ENCODE peak calls at places on chromosomes 5 and 9, in ten cellular contexts. C is GM12865, H is colonic mucosa, W is HFF-Myc, P is fibroblast of mammary gland, D is ovary, O is foreskin fibroblast, Y is fibroblast of lung, I is cardiac muscle cell, U is prostate gland. Q is an unnamed sample.

GRCh38 chr5:68086857-68087256 is 128.7 kb upstream of the PIK3R1 start:
- DNase-seq in C (no peak), H (peak), W (no peak), P (peak), D (peak), O (peak), Y (peak), I (peak), U (no peak), Q (peak)

GRCh38 chr9:11469745-11470144 is 856.9 kb upstream of the PTPRD start:
- DNase-seq in C (no peak), H (no peak), W (no peak), P (no peak), D (no peak), O (no peak), Y (no peak), I (no peak), U (no peak), Q (no peak)

GRCh38 chr9:118170032-118170955 is 466.1 kb downstream of the TLR4 start:
- DNase-seq in C (peak), H (peak), W (peak), P (peak), D (no peak), O (peak), Y (peak), I (peak), U (peak), Q (peak)

GRCh38 chr9:137989156-137989555 is 111.6 kb downstream of the CACNA1B start:
- DNase-seq in C (no peak), H (no peak), W (no peak), P (no peak), D (no peak), O (no peak), Y (no peak), I (no peak), U (no peak), Q (no peak)

GRCh38 chr9:72675586-72675985 is 154.2 kb downstream of the TMC1 start:
- DNase-seq in C (no peak), H (no peak), W (no peak), P (peak), D (no peak), O (peak), Y (peak), I (peak), U (no peak), Q (peak)

GRCh38 chr9:111481885-111482636 is 2.1 kb downstream of the ECPAS start:
- DNase-seq in C (no peak), H (peak), W (peak), P (peak), D (no peak), O (peak), Y (peak), I (peak), U (peak), Q (no peak)

GRCh38 chr5:89087128-89087527 is 204.1 kb upstream of the MEF2C start:
- DNase-seq in C (no peak), H (no peak), W (no peak), P (no peak), D (no peak), O (no peak), Y (no peak), I (no peak), U (no peak), Q (no peak)

GRCh38 chr5:172595591-172596455 is 45.2 kb upstream of the NEURL1B start:
- DNase-seq in C (no peak), H (no peak), W (no peak), P (no peak), D (peak), O (no peak), Y (no peak), I (no peak), U (no peak), Q (no peak)

GRCh38 chr5:159669559-159669958 is 246.7 kb upstream of the ADRA1B start:
- DNase-seq in C (no peak), H (no peak), W (no peak), P (peak), D (no peak), O (peak), Y (no peak), I (no peak), U (no peak), Q (no peak)

GRCh38 chr9:89408628-89409101 is 89.2 kb downstream of the SEMA4D start:
- DNase-seq in C (peak), H (no peak), W (no peak), P (no peak), D (no peak), O (no peak), Y (no peak), I (no peak), U (no peak), Q (no peak)

GRCh38 chr9:13358128-13358527 is 78.6 kb upstream of the MPDZ start:
- DNase-seq in C (no peak), H (no peak), W (peak), P (peak), D (no peak), O (peak), Y (peak), I (peak), U (no peak), Q (peak)

GRCh38 chr9:123007269-123007668 is 26.2 kb upstream of the GPR21 start:
- DNase-seq in C (no peak), H (no peak), W (no peak), P (no peak), D (no peak), O (no peak), Y (no peak), I (no peak), U (no peak), Q (no peak)

GRCh38 chr9:123000371-123001068 is 32.9 kb upstream of the GPR21 start:
- DNase-seq in C (no peak), H (no peak), W (no peak), P (no peak), D (no peak), O (no peak), Y (peak), I (no peak), U (no peak), Q (no peak)

GRCh38 chr9:123002754-123003153 is 30.7 kb upstream of the GPR21 start:
- DNase-seq in C (no peak), H (no peak), W (no peak), P (no peak), D (no peak), O (no peak), Y (peak), I (peak), U (no peak), Q (peak)

GRCh38 chr9:123005964-123006363 is 27.5 kb upstream of the GPR21 start:
- DNase-seq in C (no peak), H (no peak), W (no peak), P (no peak), D (no peak), O (no peak), Y (peak), I (no peak), U (no peak), Q (no peak)

DNA sequence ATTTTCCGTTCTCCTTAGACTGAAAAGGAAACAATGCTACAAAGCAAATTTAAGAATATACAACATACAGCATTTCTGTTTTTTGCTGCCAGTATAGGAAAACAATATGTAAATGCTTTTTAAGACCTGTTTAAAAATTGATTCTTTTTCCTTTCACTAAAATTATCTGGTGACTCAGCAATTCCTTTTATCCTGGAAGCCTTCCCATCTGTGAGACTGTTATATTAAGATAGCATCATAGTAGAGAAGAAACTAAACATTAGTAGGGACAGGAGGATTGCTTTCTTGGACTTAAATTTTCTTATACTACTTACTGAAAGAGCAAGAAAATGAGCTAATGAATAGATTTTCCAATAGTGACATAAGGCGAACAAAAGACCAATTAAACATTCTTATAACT is 30.0 kb upstream of the GPR21 start:
- DNase-seq in C (no peak), H (no peak), W (no peak), P (peak), D (no peak), O (peak), Y (peak), I (peak), U (no peak), Q (no peak)
- H3K4me3 ChIP-seq in C (no peak), H (no peak), W (no peak), P (no peak), D (no peak), O (no peak), Y (no peak), I (no peak), U (no peak), Q (no peak)

DNA sequence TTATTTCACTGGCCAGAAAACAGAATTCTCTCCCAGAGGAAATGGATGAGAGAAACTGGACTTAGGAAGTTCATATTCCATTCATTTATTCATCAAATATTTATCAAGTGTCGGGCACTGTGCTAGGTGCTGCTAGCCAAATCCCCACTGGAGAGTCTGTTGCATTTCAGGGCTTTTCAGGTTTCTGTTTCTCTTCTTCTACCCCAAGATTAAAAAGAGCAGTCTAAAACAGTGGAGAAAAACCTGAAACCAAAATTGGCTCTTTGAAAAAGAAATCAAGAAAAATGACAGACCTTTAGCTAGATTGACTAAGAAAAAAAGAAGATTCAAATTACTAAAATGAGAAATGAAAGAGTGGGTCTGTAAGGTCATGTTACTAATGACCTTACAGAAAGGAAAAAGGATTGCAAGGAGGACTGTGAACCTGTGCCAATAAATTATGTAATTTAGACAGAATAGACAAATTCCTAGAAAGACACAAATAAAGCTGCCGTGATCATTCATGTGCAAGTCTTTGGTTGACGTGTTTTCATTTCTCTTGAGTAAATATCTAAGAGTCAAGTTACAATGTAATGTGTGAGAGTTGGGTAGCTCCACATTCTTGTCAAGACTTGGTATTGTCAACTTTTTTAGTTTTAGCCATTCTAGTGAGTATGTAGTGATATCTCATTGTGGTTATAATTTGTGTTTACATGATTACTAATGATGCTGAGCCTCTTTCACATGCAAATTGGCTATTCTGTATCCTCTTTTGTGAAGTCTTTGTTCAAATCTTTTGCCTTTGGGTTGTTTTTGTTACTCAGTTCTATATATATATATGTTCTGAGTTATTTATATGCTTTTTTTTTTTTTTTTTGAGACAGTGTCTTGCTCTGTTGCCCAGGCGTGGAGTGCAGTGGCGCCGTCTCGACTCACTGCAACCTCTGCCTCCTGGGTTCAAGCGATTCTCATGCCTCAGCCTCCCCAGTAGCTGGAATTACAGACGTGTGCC is 23.7 kb downstream of the SNX30 start:
- DNase-seq in C (peak), H (no peak), W (no peak), P (peak), D (no peak), O (no peak), Y (peak), I (peak), U (no peak), Q (no peak)
- H3K4me3 ChIP-seq in C (no peak), H (no peak), W (no peak), P (no peak), D (no peak), O (no peak), Y (no peak), I (no peak), U (no peak), Q (no peak)

DNA sequence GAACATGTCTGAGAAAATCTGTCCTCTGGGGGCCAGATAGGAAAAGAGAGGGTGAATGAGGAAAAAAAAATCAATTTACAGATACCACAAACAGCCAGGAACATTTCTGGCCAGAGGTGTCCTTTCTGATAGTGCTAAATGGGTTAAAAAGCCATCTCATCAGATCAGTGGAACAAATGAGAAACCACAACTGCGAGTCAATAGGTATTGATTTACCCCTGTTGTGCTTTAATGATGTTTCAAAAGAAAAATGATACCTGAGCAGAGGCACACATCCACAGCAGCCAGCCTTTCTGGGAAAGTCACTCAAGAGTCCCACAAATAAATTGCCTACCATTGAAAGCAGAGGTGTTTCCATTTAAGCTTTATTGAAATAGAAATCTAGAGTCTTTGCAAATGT is 79.3 kb upstream of the PTGER4 start:
- DNase-seq in C (no peak), H (no peak), W (no peak), P (no peak), D (no peak), O (no peak), Y (no peak), I (no peak), U (no peak), Q (no peak)
- H3K4me3 ChIP-seq in C (no peak), H (no peak), W (no peak), P (no peak), D (no peak), O (no peak), Y (no peak), I (no peak), U (no peak), Q (no peak)

DNA sequence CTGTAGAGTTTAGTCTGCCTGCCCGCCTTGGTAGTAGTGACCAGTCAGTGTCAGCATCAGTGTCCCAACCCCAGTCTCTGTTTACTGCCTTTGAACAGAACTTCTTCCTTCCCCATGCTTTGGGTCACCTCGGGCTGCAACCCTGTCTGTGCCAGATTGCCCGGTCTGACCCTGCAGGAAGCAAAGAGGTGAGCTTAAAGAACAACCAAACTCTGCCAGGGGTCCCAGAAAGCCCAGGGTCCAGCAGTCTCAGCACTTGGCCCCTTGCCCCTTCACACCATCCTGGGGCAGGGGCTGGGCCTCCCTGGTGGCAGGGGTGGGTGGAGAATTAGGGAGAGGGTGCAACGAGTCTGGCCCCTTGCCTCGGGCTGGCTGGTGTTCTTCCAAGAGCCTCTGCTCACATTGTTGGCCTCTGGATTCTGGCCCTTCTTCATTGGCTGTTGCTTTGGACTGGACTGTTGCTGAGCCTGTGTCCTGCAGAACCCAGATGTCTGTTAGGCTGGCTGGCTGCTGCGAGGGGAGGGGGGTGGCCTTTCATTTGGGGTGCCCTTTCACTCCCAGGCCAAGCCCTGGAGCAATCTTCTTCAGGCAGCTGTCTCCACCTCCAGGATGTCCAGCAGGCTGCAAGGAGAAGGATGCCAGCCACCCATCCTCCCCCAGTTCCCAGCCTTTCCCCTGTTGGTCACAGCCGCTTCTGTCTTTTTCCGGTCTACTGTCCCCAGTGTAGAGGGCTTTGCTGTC is 51.2 kb downstream of the SAR1B start:
- DNase-seq in C (no peak), H (no peak), W (no peak), P (no peak), D (no peak), O (peak), Y (no peak), I (no peak), U (no peak), Q (no peak)
- H3K4me3 ChIP-seq in C (no peak), H (no peak), W (no peak), P (no peak), D (no peak), O (no peak), Y (no peak), I (no peak), U (no peak), Q (no peak)

GRCh38 chr9:92722386-92723298 is 42.0 kb downstream of the BICD2 start:
- DNase-seq in C (no peak), H (no peak), W (no peak), P (no peak), D (no peak), O (no peak), Y (no peak), I (no peak), U (no peak), Q (no peak)
- H3K4me3 ChIP-seq in C (no peak), H (no peak), W (no peak), P (no peak), D (no peak), O (no peak), Y (no peak), I (no peak), U (no peak), Q (no peak)

GRCh38 chr5:176534640-176535039 is 2.6 kb downstream of the RNF44 start:
- DNase-seq in C (peak), H (peak), W (no peak), P (no peak), D (peak), O (no peak), Y (no peak), I (no peak), U (no peak), Q (no peak)

GRCh38 chr5:176532795-176533194 is 4.4 kb downstream of the RNF44 start:
- DNase-seq in C (no peak), H (no peak), W (no peak), P (no peak), D (peak), O (no peak), Y (no peak), I (no peak), U (no peak), Q (no peak)

GRCh38 chr5:176531902-176532493 is 5.2 kb downstream of the RNF44 start:
- DNase-seq in C (no peak), H (no peak), W (no peak), P (no peak), D (peak), O (no peak), Y (no peak), I (no peak), U (no peak), Q (no peak)

GRCh38 chr5:176533894-176534611 is 3.1 kb downstream of the RNF44 start:
- DNase-seq in C (peak), H (peak), W (no peak), P (no peak), D (peak), O (peak), Y (peak), I (no peak), U (no peak), Q (no peak)

DNA sequence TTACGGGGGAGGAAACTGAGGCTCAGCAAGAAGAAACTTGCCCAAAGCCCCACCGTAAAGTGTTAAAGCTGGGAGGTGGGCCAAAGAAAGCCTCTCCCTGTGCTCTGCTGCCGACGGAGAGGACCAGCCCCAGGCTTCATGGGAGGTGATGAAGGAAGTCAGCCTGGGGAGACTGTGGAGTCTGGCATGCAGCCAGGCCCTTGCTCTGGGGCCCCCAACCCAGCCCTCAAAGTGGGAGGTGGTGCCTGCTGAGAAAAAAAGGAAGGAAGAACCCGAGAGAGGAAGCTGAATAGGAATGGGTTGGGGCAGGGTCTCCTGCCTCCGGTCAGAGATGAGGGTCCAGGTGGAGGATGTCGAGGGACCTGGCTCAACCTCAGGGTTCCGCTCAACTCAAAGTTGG is 3.8 kb downstream of the RNF44 start:
- DNase-seq in C (no peak), H (no peak), W (no peak), P (no peak), D (peak), O (no peak), Y (no peak), I (no peak), U (no peak), Q (no peak)
- H3K4me3 ChIP-seq in C (peak), H (peak), W (peak), P (no peak), D (no peak), O (no peak), Y (no peak), I (no peak), U (no peak), Q (no peak)

DNA sequence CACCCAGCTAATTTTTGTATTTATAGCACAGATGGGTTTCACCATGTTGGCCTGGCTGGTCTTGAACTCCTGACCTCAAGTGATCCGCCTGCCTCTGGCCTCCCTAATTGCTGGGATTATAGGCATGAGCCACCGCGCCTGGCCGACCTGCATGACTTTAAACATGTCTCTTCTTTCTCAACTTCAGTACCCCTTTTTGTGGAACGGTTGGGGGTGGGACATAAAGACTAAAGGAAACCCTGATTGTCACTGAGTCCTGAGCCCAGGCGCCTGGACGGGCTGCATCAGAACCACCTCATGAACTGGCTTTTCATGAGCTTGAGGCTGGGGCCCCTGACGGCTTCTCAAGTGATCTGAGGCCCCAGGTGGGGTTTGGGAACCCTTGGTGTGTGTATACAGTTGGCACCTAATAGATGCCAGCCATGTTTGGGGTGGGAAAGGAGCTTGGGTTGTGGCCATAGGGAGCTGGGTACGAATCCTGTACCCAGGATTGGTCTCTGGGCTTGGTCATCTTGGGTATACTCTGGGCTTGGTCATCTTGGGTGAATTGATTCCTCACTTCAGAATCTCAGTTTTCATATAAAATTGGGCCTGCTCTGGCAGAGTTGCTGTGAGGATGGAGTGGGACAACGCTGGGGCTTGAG is 2.2 kb downstream of the GRK6 start:
- DNase-seq in C (no peak), H (no peak), W (no peak), P (no peak), D (no peak), O (no peak), Y (no peak), I (no peak), U (no peak), Q (no peak)
- H3K4me3 ChIP-seq in C (peak), H (no peak), W (no peak), P (no peak), D (no peak), O (no peak), Y (no peak), I (no peak), U (no peak), Q (no peak)